ENCODE peak calls at places on chromosomes 4 and X, in six cellular contexts. U is AG20443, Y is cerebellar cortex, V is posterior vena cava, L is ELR, N is WERI-Rb-1. G is an unnamed sample.

GRCh38 chrX:15509845-15510244 is 9.2 kb downstream of the BMX start:
- DNase-seq in U (no peak), Y (no peak), V (no peak), L (no peak), N (no peak), G (no peak)

GRCh38 chr4:41879552-41879951 is 55.7 kb upstream of the TMEM33 start:
- DNase-seq in U (no peak), Y (no peak), V (no peak), L (no peak), N (no peak), G (no peak)

GRCh38 chrX:133726211-133726630 is 259.2 kb downstream of the GPC3 start:
- DNase-seq in U (peak), Y (no peak), V (no peak), L (peak), N (no peak), G (peak)

GRCh38 chrX:136041254-136041812 is 56.1 kb downstream of the SLC9A6 start:
- DNase-seq in U (no peak), Y (no peak), V (no peak), L (no peak), N (no peak), G (no peak)

GRCh38 chr4:3745886-3746656 is 20.1 kb upstream of the ADRA2C start:
- DNase-seq in U (no peak), Y (no peak), V (no peak), L (peak), N (no peak), G (peak)

GRCh38 chr4:142743071-142743825 is 102.9 kb downstream of the INPP4B start:
- DNase-seq in U (peak), Y (no peak), V (no peak), L (peak), N (no peak), G (peak)

GRCh38 chr4:110626532-110627153 is 3.8 kb upstream of the PITX2 start:
- DNase-seq in U (no peak), Y (no peak), V (no peak), L (no peak), N (no peak), G (no peak)

GRCh38 chrX:143634701-143635442 is 1.0 kb downstream of the SLITRK4 start:
- DNase-seq in U (peak), Y (peak), V (no peak), L (no peak), N (no peak), G (no peak)

GRCh38 chrX:153853180-153853901 is 23.0 kb upstream of the PDZD4 start:
- DNase-seq in U (no peak), Y (no peak), V (peak), L (no peak), N (peak), G (no peak)

GRCh38 chrX:11881485-11882170 is 123.6 kb downstream of the MSL3 start:
- DNase-seq in U (no peak), Y (no peak), V (no peak), L (no peak), N (no peak), G (no peak)

GRCh38 chr4:138927065-138927464 is 88.5 kb upstream of the NOCT start:
- DNase-seq in U (no peak), Y (no peak), V (no peak), L (no peak), N (no peak), G (no peak)

GRCh38 chr4:53055274-53055673 is 193.2 kb downstream of the RASL11B start:
- DNase-seq in U (peak), Y (no peak), V (no peak), L (peak), N (no peak), G (peak)

GRCh38 chrX:118521435-118521834 is 25.8 kb downstream of the DOCK11 start:
- DNase-seq in U (peak), Y (no peak), V (no peak), L (peak), N (no peak), G (no peak)

GRCh38 chr4:151541438-151542071 is 132.6 kb downstream of the FHIP1A start:
- DNase-seq in U (peak), Y (no peak), V (no peak), L (peak), N (no peak), G (peak)

G was measured in HT1080.